ENCODE peak calls at places on chromosomes 16 and 17, in five cellular contexts. T, E, A, H and F are unnamed samples.
A peak's percentile ranks its signal among the peaks of the same experiment; 100 is the strongest.

GRCh38 chr17:58304735-58305486 is 23.7 kb downstream of the TSPOAP1 start:
- DNase-seq in E (no peak), A (peak; percentile 30), H (no peak), T (no peak), F (no peak)

GRCh38 chr16:11315499-11315898 is 29.8 kb upstream of the RMI2 start:
- DNase-seq in H (no peak), E (no peak), A (no peak), T (no peak), F (peak; percentile 45)

GRCh38 chr17:37276475-37276874 is 99.3 kb upstream of the C17orf78 start:
- DNase-seq in E (no peak), T (peak; percentile 83), A (no peak), H (no peak), F (peak; percentile 80)

GRCh38 chr16:66427036-66427446 is at the start of gene BEAN1:
- DNase-seq in H (peak; percentile 9), E (no peak), T (no peak), A (peak; percentile 86), F (peak; percentile 37)

GRCh38 chr16:11949527-11949926 is 7.7 kb upstream of the NPIPB2 start:
- DNase-seq in H (peak; percentile 47), T (peak; percentile 44), A (peak; percentile 68), E (peak; percentile 16), F (peak; percentile 55)

GRCh38 chr17:63542942-63543821 is 7.1 kb upstream of the DCAF7 start:
- DNase-seq in E (no peak), H (peak; percentile 74), A (peak; percentile 44), T (no peak), F (no peak)

GRCh38 chr17:7881655-7882054 is 6.9 kb upstream of the CHD3 start:
- DNase-seq in A (peak; percentile 65), H (no peak), T (no peak), E (no peak), F (no peak)

GRCh38 chr16:20846030-20846429 is 39.7 kb downstream of the REXO5 start:
- DNase-seq in T (no peak), E (no peak), H (no peak), A (no peak), F (no peak)

GRCh38 chr17:40180694-40181093 is 3.4 kb downstream of the RAPGEFL1 start:
- DNase-seq in E (no peak), A (no peak), H (peak; percentile 70), T (peak; percentile 18), F (peak; percentile 48)

GRCh38 chr16:55499951-55500350 is 8.9 kb upstream of the LPCAT2 start:
- DNase-seq in T (peak; percentile 96), E (peak; percentile 99), H (no peak), A (no peak), F (peak; percentile 92)

GRCh38 chr16:85123891-85124635 is 11.8 kb upstream of the CIBAR2 start:
- DNase-seq in E (peak; percentile 48), A (no peak), H (peak; percentile 44), T (peak; percentile 37), F (peak; percentile 87)

GRCh38 chr17:7739746-7740145 is 22.2 kb downstream of the DNAH2 start:
- DNase-seq in T (no peak), A (no peak), E (no peak), H (no peak), F (no peak)

GRCh38 chr17:8227238-8227581 is 16.8 kb upstream of the AURKB start:
- DNase-seq in A (no peak), H (no peak), T (no peak), E (no peak), F (no peak)

GRCh38 chr17:83125515-83126274 is 46.3 kb downstream of the METRNL start:
- DNase-seq in T (no peak), E (peak; percentile 65), A (no peak), H (peak; percentile 72), F (no peak)

GRCh38 chr16:80323187-80323807 is 217.5 kb upstream of the DYNLRB2 start:
- DNase-seq in H (no peak), A (no peak), T (no peak), E (no peak), F (no peak)

GRCh38 chr16:80717611-80718010 is 86.8 kb downstream of the CDYL2 start:
- DNase-seq in H (peak; percentile 69), T (no peak), A (no peak), E (no peak), F (no peak)

GRCh38 chr17:82128287-82128686 is 30.3 kb upstream of the FASN start:
- DNase-seq in E (no peak), T (no peak), A (peak; percentile 18), H (no peak), F (no peak)

GRCh38 chr17:40099627-40100418 is 566 bp downstream of the NR1D1 start:
- DNase-seq in E (no peak), A (no peak), T (no peak), H (no peak), F (peak; percentile 20)

GRCh38 chr17:16814439-16814838 is 124.4 kb downstream of the CCDC144A start:
- DNase-seq in H (no peak), A (no peak), T (no peak), E (no peak), F (no peak)

GRCh38 chr16:54286330-54287017 is at the start of gene IRX3:
- DNase-seq in A (peak; percentile 95), T (peak; percentile 86), H (peak; percentile 68), E (peak; percentile 70), F (peak; percentile 91)

GRCh38 chr17:13106171-13106570 is 88.3 kb upstream of the ELAC2 start:
- DNase-seq in T (no peak), E (no peak), H (no peak), A (no peak), F (no peak)

GRCh38 chr16:83802135-83802534 is 5.6 kb upstream of the HSBP1 start:
- DNase-seq in H (no peak), T (peak; percentile 94), A (no peak), E (peak; percentile 52), F (peak; percentile 92)

GRCh38 chr17:57677858-57678257 is 67.2 kb downstream of the CCDC182 start:
- DNase-seq in H (no peak), A (no peak), T (no peak), E (no peak), F (no peak)

GRCh38 chr16:73778872-73779271 is 517.7 kb upstream of the PSMD7 start:
- DNase-seq in A (no peak), T (no peak), H (no peak), E (no peak), F (no peak)

GRCh38 chr17:64420143-64420670 is 28.7 kb upstream of the MILR1 start:
- DNase-seq in H (peak; percentile 52), E (peak; percentile 54), A (peak; percentile 76), T (peak; percentile 61), F (peak; percentile 78)

GRCh38 chr17:8284126-8284525 is 4.3 kb upstream of the RANGRF start:
- DNase-seq in T (no peak), H (no peak), E (no peak), A (no peak), F (no peak)

GRCh38 chr17:79757140-79757745 is 20.7 kb upstream of the CBX2 start:
- DNase-seq in T (no peak), E (no peak), H (no peak), A (no peak), F (no peak)

GRCh38 chr17:7538891-7539290 is 10.0 kb upstream of the TNFSF12 start:
- DNase-seq in E (no peak), A (no peak), T (no peak), H (no peak), F (no peak)

GRCh38 chr16:28846933-28847273 is 755 bp upstream of the TUFM start:
- DNase-seq in E (no peak), A (no peak), T (no peak), H (no peak), F (no peak)

GRCh38 chr17:48592592-48592991 is 987 bp downstream of the HOXB5 start:
- DNase-seq in H (no peak), T (no peak), A (no peak), E (no peak), F (no peak)

DNA sequence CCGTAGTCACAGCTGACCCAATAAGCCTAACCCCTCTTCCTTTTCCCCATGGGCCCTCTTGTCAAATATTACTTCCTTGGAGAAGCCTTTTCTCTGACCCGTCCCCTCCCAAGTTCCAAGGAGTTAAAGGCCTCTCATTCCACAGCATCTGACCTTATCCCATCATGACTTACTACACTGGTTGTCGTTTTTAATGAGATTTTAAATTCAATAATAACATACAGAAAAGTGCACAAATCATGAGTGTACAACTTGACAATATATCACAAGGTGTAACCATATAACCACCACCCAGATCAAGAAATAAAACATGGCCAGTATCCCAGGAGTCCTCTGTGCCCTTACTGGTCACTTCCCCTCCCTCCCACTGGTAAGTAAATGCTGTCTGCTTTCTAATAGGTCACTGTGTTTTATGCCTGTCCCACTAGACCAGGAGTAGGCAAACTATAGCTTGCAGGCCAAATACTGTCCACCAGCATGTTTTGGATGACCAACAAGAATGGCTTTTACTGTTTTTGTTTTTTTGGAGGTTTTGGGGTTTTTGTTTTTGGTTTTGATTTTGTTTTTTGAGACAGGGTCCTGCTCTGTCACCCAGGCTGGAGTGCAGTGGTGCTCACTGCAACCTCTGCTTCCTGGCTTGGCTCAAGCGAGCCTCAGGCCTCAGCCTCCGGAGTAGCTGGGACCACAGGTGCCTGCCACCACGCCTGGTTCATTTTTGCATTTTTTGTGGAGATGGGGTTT is 1.2 kb upstream of the FDXR start:
- DNase-seq in A (peak; percentile 68), T (no peak), H (no peak), E (no peak), F (no peak)
- H3K4me3 ChIP-seq in A (peak overlapping the region; percentile 69), T (peak overlapping the region; percentile 85), H (no peak overlapping the region), E (peak overlapping the region; percentile 77), F (peak overlapping the region; percentile 90)

DNA sequence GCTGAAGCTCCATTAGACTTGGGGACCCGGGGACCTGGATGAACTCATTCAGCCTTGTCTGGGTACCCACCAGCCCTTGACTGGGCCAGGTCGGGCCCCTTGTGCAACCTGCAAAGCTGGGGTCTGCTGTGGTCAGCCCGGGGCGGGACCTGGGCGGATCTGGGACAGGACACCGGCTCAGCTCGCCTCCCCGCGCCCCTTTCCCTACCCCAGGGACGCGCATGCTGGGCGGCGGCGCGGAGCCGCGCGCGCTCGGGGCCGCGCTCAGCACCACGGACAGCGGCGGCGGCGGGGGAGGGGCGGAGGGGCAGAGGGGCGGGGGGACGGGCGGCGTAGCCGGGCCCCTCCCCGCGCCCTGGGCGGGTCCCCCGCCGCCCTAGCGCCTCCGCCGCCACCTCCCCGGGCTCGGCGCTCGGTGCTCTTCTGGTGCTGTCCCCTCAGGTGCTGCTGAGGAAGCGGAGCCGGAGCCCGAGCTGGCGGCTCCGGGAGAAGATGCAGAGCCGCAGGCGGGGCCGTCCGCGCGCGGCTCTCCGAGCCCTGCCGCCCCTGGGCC is 7.4 kb downstream of the ACD start:
- DNase-seq in H (no peak), E (no peak), A (peak; percentile 95), T (no peak), F (peak; percentile 49)
- H3K4me3 ChIP-seq in H (no peak overlapping the region), E (peak overlapping the region; percentile 24), A (peak overlapping the region; percentile 64), T (no peak overlapping the region), F (no peak overlapping the region)

GRCh38 chr16:22001591-22001990 is 675 bp upstream of the PDZD9 start:
- DNase-seq in H (no peak), E (peak; percentile 16), A (no peak), T (peak; percentile 93), F (peak; percentile 89)
- H3K4me3 ChIP-seq in H (no peak overlapping the region), E (no peak overlapping the region), A (no peak overlapping the region), T (no peak overlapping the region), F (no peak overlapping the region)

GRCh38 chr17:59669411-59669810 is 37.8 kb downstream of the PTRH2 start:
- DNase-seq in H (no peak), E (no peak), A (no peak), T (no peak), F (no peak)

GRCh38 chr17:59671386-59671785 is 35.8 kb downstream of the PTRH2 start:
- DNase-seq in H (no peak), T (no peak), E (no peak), A (no peak), F (no peak)

GRCh38 chr17:59666235-59666634 is 41.0 kb downstream of the PTRH2 start:
- DNase-seq in H (no peak), A (no peak), T (peak; percentile 49), E (no peak), F (peak; percentile 50)

GRCh38 chr17:59668816-59669215 is 38.4 kb downstream of the PTRH2 start:
- DNase-seq in E (peak; percentile 87), A (no peak), T (peak; percentile 82), H (no peak), F (peak; percentile 63)

GRCh38 chr17:59669944-59670343 is 37.3 kb downstream of the PTRH2 start:
- DNase-seq in A (no peak), T (no peak), E (no peak), H (no peak), F (no peak)
- H3K4me3 ChIP-seq in A (no peak overlapping the region), T (no peak overlapping the region), E (no peak overlapping the region), H (no peak overlapping the region), F (no peak overlapping the region)